ENCODE peak calls at places on chromosome 11, in nine cellular contexts. One of them, this sample, is unnamed.

GRCh38 chr11:109704432-109704831 is 282.4 kb downstream of the C11orf87 start:
- DNase-seq in fibroblast of the aortic adventitia: no peak
- DNase-seq in cardiac fibroblast: no peak
- DNase-seq in progenitor cell of endocrine pancreas: no peak
- DNase-seq in GM13977: no peak
- DNase-seq in SK-N-SH: no peak
- DNase-seq in coronary artery: no peak
- DNase-seq in nephron progenitor cell: no peak
- DNase-seq in left ventricle myocardium inferior: no peak
- DNase-seq in this sample: no peak

GRCh38 chr11:100851129-100851528 is 164.0 kb downstream of the ARHGAP42 start:
- DNase-seq in nephron progenitor cell: no peak
- DNase-seq in SK-N-SH: no peak
- DNase-seq in fibroblast of the aortic adventitia: peak
- DNase-seq in left ventricle myocardium inferior: no peak
- DNase-seq in GM13977: no peak
- DNase-seq in coronary artery: no peak
- DNase-seq in progenitor cell of endocrine pancreas: no peak
- DNase-seq in cardiac fibroblast: no peak
- DNase-seq in this sample: no peak

GRCh38 chr11:121241300-121242176 is 51.0 kb upstream of the SC5D start:
- DNase-seq in SK-N-SH: peak
- DNase-seq in fibroblast of the aortic adventitia: no peak
- DNase-seq in GM13977: no peak
- DNase-seq in progenitor cell of endocrine pancreas: no peak
- DNase-seq in coronary artery: no peak
- DNase-seq in left ventricle myocardium inferior: no peak
- DNase-seq in cardiac fibroblast: no peak
- DNase-seq in nephron progenitor cell: peak
- DNase-seq in this sample: no peak

GRCh38 chr11:95299078-95299611 is 68.1 kb upstream of the SESN3 start:
- DNase-seq in cardiac fibroblast: no peak
- DNase-seq in progenitor cell of endocrine pancreas: no peak
- DNase-seq in left ventricle myocardium inferior: no peak
- DNase-seq in nephron progenitor cell: peak
- DNase-seq in fibroblast of the aortic adventitia: no peak
- DNase-seq in coronary artery: no peak
- DNase-seq in SK-N-SH: no peak
- DNase-seq in GM13977: no peak
- DNase-seq in this sample: no peak

GRCh38 chr11:31782243-31782642 is 28.9 kb downstream of the PAX6 start:
- DNase-seq in coronary artery: no peak
- DNase-seq in fibroblast of the aortic adventitia: no peak
- DNase-seq in progenitor cell of endocrine pancreas: no peak
- DNase-seq in GM13977: no peak
- DNase-seq in left ventricle myocardium inferior: no peak
- DNase-seq in SK-N-SH: no peak
- DNase-seq in cardiac fibroblast: no peak
- DNase-seq in nephron progenitor cell: no peak
- DNase-seq in this sample: no peak

GRCh38 chr11:95996621-95997020 is 72.7 kb upstream of the MTMR2 start:
- DNase-seq in nephron progenitor cell: no peak
- DNase-seq in cardiac fibroblast: no peak
- DNase-seq in GM13977: no peak
- DNase-seq in left ventricle myocardium inferior: no peak
- DNase-seq in coronary artery: no peak
- DNase-seq in SK-N-SH: no peak
- DNase-seq in fibroblast of the aortic adventitia: peak
- DNase-seq in progenitor cell of endocrine pancreas: no peak
- DNase-seq in this sample: no peak

GRCh38 chr11:65309006-65309405 is 5.7 kb upstream of the CDC42EP2 start:
- DNase-seq in nephron progenitor cell: no peak
- DNase-seq in progenitor cell of endocrine pancreas: no peak
- DNase-seq in cardiac fibroblast: no peak
- DNase-seq in GM13977: no peak
- DNase-seq in SK-N-SH: no peak
- DNase-seq in coronary artery: no peak
- DNase-seq in fibroblast of the aortic adventitia: no peak
- DNase-seq in left ventricle myocardium inferior: no peak
- DNase-seq in this sample: no peak

GRCh38 chr11:121212696-121213567 is 79.6 kb upstream of the SC5D start:
- DNase-seq in left ventricle myocardium inferior: no peak
- DNase-seq in fibroblast of the aortic adventitia: no peak
- DNase-seq in GM13977: no peak
- DNase-seq in progenitor cell of endocrine pancreas: no peak
- DNase-seq in SK-N-SH: no peak
- DNase-seq in coronary artery: no peak
- DNase-seq in nephron progenitor cell: no peak
- DNase-seq in cardiac fibroblast: no peak
- DNase-seq in this sample: no peak

GRCh38 chr11:122267602-122268001 is 151.6 kb upstream of the BLID start:
- DNase-seq in SK-N-SH: peak
- DNase-seq in progenitor cell of endocrine pancreas: no peak
- DNase-seq in fibroblast of the aortic adventitia: peak
- DNase-seq in left ventricle myocardium inferior: no peak
- DNase-seq in coronary artery: no peak
- DNase-seq in cardiac fibroblast: peak
- DNase-seq in nephron progenitor cell: no peak
- DNase-seq in GM13977: no peak
- DNase-seq in this sample: no peak

GRCh38 chr11:42526366-42526765 is 785.4 kb upstream of the API5 start:
- DNase-seq in GM13977: no peak
- DNase-seq in fibroblast of the aortic adventitia: no peak
- DNase-seq in cardiac fibroblast: no peak
- DNase-seq in nephron progenitor cell: no peak
- DNase-seq in SK-N-SH: no peak
- DNase-seq in coronary artery: no peak
- DNase-seq in left ventricle myocardium inferior: no peak
- DNase-seq in progenitor cell of endocrine pancreas: no peak
- DNase-seq in this sample: no peak

GRCh38 chr11:132782102-132782501 is 750.2 kb downstream of the OPCML start:
- DNase-seq in fibroblast of the aortic adventitia: no peak
- DNase-seq in left ventricle myocardium inferior: no peak
- DNase-seq in coronary artery: no peak
- DNase-seq in cardiac fibroblast: no peak
- DNase-seq in SK-N-SH: no peak
- DNase-seq in progenitor cell of endocrine pancreas: no peak
- DNase-seq in GM13977: no peak
- DNase-seq in nephron progenitor cell: no peak
- DNase-seq in this sample: no peak

GRCh38 chr11:75024764-75025211 is 36.1 kb downstream of the NEU3 start:
- DNase-seq in GM13977: no peak
- DNase-seq in progenitor cell of endocrine pancreas: no peak
- DNase-seq in coronary artery: no peak
- DNase-seq in fibroblast of the aortic adventitia: peak
- DNase-seq in cardiac fibroblast: no peak
- DNase-seq in nephron progenitor cell: no peak
- DNase-seq in left ventricle myocardium inferior: no peak
- DNase-seq in SK-N-SH: peak
- DNase-seq in this sample: no peak

GRCh38 chr11:122277553-122277952 is 161.5 kb upstream of the BLID start:
- DNase-seq in progenitor cell of endocrine pancreas: no peak
- DNase-seq in SK-N-SH: no peak
- DNase-seq in nephron progenitor cell: no peak
- DNase-seq in left ventricle myocardium inferior: no peak
- DNase-seq in coronary artery: no peak
- DNase-seq in GM13977: no peak
- DNase-seq in fibroblast of the aortic adventitia: no peak
- DNase-seq in cardiac fibroblast: no peak
- DNase-seq in this sample: no peak

DNA sequence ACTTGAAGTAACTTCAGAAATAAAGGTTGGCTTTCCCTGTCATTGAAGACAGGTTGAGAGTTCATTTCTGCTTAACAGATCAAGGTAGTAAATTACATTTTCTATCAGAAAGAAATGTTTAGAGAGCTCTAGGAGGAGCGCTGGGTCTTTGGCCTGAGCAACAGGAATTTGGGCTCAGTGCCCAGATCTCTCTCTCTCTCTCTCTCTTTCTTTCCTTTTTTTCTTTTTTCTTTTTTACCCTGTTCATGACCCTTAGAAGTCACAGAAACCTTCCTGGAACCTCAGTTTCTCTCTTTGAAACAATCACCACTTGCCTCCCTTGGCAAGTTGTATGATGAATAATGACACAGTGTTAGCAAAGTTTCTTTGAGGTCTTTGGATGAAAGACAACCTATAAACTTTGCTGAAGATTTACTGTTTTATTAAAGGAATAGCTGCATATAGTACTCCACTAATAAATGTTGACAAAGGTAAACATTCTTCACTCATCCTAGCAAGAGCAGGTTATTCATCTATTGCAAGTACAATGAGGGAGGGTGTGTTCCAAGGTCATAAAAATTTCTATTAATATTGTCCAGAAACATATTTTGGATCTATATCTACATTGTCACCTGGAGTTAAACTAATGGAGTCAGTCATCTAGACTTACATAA is 35.5 kb upstream of the RASSF10 start:
- DNase-seq in coronary artery: no peak
- DNase-seq in progenitor cell of endocrine pancreas: no peak
- DNase-seq in fibroblast of the aortic adventitia: peak
- DNase-seq in cardiac fibroblast: peak
- DNase-seq in left ventricle myocardium inferior: no peak
- DNase-seq in SK-N-SH: no peak
- DNase-seq in nephron progenitor cell: no peak
- DNase-seq in GM13977: no peak
- DNase-seq in this sample: no peak
- TF ChIP-seq CTCF in coronary artery: no peak
- TF ChIP-seq CTCF in progenitor cell of endocrine pancreas: no peak
- TF ChIP-seq CTCF in fibroblast of the aortic adventitia: no peak
- TF ChIP-seq CTCF in cardiac fibroblast: no peak
- TF ChIP-seq CTCF in left ventricle myocardium inferior: no peak
- TF ChIP-seq CTCF in SK-N-SH: no peak
- TF ChIP-seq CTCF in nephron progenitor cell: no peak
- TF ChIP-seq CTCF in GM13977: no peak
- TF ChIP-seq CTCF in this sample: no peak

DNA sequence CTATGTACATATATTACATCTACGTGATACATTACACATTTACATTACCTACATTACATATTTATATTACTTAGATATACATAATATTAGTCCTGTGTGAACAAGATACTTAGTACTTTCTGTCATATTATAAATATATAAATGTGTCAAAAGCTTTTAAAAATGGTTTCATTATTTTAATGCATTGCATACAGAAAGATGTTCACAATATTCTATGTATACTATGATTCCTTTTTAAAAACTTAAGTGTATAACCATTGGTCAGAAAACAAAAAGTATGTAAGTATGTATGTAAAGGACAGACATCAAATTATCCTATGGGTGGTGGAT is 647 bp upstream of the ZW10 start:
- DNase-seq in coronary artery: no peak
- DNase-seq in GM13977: no peak
- DNase-seq in nephron progenitor cell: no peak
- DNase-seq in cardiac fibroblast: no peak
- DNase-seq in progenitor cell of endocrine pancreas: no peak
- DNase-seq in left ventricle myocardium inferior: no peak
- DNase-seq in fibroblast of the aortic adventitia: no peak
- DNase-seq in SK-N-SH: no peak
- DNase-seq in this sample: no peak
- TF ChIP-seq CTCF in coronary artery: no peak
- TF ChIP-seq CTCF in GM13977: no peak
- TF ChIP-seq CTCF in nephron progenitor cell: no peak
- TF ChIP-seq CTCF in cardiac fibroblast: no peak
- TF ChIP-seq CTCF in progenitor cell of endocrine pancreas: no peak
- TF ChIP-seq CTCF in left ventricle myocardium inferior: no peak
- TF ChIP-seq CTCF in fibroblast of the aortic adventitia: no peak
- TF ChIP-seq CTCF in SK-N-SH: no peak
- TF ChIP-seq CTCF in this sample: no peak

DNA sequence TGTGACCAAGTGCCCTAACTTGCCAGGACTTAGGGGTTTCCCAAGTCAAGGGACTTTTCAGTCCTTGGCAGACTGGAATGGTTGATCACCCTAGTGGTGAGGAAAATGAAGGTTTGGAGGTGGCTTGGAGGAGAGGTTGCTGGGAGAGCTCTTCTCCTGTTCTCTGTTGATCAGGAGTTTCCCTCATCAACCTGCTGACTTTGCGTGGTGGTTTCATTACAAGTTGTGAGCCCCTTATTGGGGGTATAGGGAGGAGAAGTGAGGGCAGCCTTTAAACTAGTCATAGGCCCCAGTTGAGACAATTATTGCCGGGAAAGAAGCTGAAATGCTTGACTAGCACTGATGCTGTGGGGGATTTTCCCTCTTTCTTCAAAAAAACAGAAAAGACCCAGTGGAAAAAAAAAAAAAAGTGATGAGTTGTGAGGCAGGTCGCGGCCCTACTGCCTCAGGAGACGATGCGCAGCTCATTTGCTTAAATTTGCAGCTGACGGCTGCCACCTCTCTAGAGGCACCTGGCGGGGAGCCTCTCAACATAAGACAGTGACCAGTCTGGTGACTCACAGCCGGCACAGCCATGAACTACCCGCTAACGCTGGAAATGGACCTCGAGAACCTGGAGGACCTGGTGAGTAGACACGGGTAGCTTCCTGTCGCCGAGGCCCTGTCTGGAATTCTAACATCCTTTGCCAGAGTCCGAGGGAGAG is at the start of gene CXCR5:
- DNase-seq in GM13977: peak
- DNase-seq in nephron progenitor cell: no peak
- DNase-seq in left ventricle myocardium inferior: no peak
- DNase-seq in SK-N-SH: no peak
- DNase-seq in cardiac fibroblast: no peak
- DNase-seq in coronary artery: no peak
- DNase-seq in progenitor cell of endocrine pancreas: no peak
- DNase-seq in fibroblast of the aortic adventitia: no peak
- DNase-seq in this sample: no peak
- TF ChIP-seq CTCF in GM13977: peak
- TF ChIP-seq CTCF in nephron progenitor cell: no peak
- TF ChIP-seq CTCF in left ventricle myocardium inferior: no peak
- TF ChIP-seq CTCF in SK-N-SH: no peak
- TF ChIP-seq CTCF in cardiac fibroblast: no peak
- TF ChIP-seq CTCF in coronary artery: no peak
- TF ChIP-seq CTCF in progenitor cell of endocrine pancreas: no peak
- TF ChIP-seq CTCF in fibroblast of the aortic adventitia: no peak
- TF ChIP-seq CTCF in this sample: no peak

DNA sequence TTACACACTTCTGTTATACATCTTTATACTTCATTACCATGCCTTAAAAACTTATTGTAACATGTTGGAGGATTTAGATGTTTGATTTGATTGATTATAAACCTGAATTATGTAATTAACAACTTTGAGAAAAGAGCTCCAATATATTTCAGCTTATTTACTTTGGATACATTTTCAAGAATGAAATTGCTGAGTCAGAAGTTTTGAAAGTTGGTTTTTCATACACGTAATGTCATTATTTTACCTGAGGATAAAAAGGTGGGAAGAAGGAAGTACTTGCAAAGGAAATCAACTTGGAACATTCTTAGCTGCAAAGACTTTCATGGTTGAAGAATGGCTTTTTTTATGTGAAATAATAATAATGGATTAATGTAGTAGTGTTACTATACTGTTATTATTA is 677.2 kb downstream of the FAM181B start:
- DNase-seq in coronary artery: no peak
- DNase-seq in fibroblast of the aortic adventitia: no peak
- DNase-seq in left ventricle myocardium inferior: no peak
- DNase-seq in cardiac fibroblast: no peak
- DNase-seq in progenitor cell of endocrine pancreas: no peak
- DNase-seq in nephron progenitor cell: no peak
- DNase-seq in GM13977: no peak
- DNase-seq in SK-N-SH: no peak
- DNase-seq in this sample: no peak
- TF ChIP-seq CTCF in coronary artery: no peak
- TF ChIP-seq CTCF in fibroblast of the aortic adventitia: no peak
- TF ChIP-seq CTCF in left ventricle myocardium inferior: no peak
- TF ChIP-seq CTCF in cardiac fibroblast: no peak
- TF ChIP-seq CTCF in progenitor cell of endocrine pancreas: no peak
- TF ChIP-seq CTCF in nephron progenitor cell: no peak
- TF ChIP-seq CTCF in GM13977: no peak
- TF ChIP-seq CTCF in SK-N-SH: no peak
- TF ChIP-seq CTCF in this sample: no peak

GRCh38 chr11:119747868-119748660 is 19.1 kb upstream of the NECTIN1 start:
- DNase-seq in cardiac fibroblast: no peak
- DNase-seq in left ventricle myocardium inferior: no peak
- DNase-seq in fibroblast of the aortic adventitia: no peak
- DNase-seq in progenitor cell of endocrine pancreas: no peak
- DNase-seq in coronary artery: no peak
- DNase-seq in nephron progenitor cell: no peak
- DNase-seq in GM13977: no peak
- DNase-seq in SK-N-SH: no peak
- DNase-seq in this sample: no peak
- TF ChIP-seq CTCF in cardiac fibroblast: no peak
- TF ChIP-seq CTCF in left ventricle myocardium inferior: no peak
- TF ChIP-seq CTCF in fibroblast of the aortic adventitia: no peak
- TF ChIP-seq CTCF in progenitor cell of endocrine pancreas: no peak
- TF ChIP-seq CTCF in coronary artery: no peak
- TF ChIP-seq CTCF in nephron progenitor cell: no peak
- TF ChIP-seq CTCF in GM13977: no peak
- TF ChIP-seq CTCF in SK-N-SH: no peak
- TF ChIP-seq CTCF in this sample: no peak

This sample was measured in uterus.